ENCODE peak calls at places on chromosomes 7 and 10, in four cellular contexts. H is IMR-90, P is H1, S is mesendoderm. C is an unnamed sample.

GRCh38 chr7:41612386-41612785 is 90.5 kb downstream of the INHBA start:
- DNase-seq in H (no peak), P (no peak), S (no peak), C (no peak)

GRCh38 chr7:84923348-84923747 is 263.5 kb downstream of the SEMA3D start:
- DNase-seq in H (no peak), P (no peak), S (no peak), C (no peak)

GRCh38 chr7:144384555-144385245 is 18.8 kb downstream of the NOBOX start:
- DNase-seq in H (no peak), P (peak; percentile 45), S (peak; percentile 85), C (peak; percentile 77)

GRCh38 chr7:27420702-27421101 is 178.1 kb downstream of the EVX1 start:
- DNase-seq in H (no peak), P (no peak), S (no peak), C (no peak)

GRCh38 chr10:21593986-21594385 is 60.0 kb downstream of the MLLT10 start:
- DNase-seq in H (no peak), P (no peak), S (no peak), C (no peak)

GRCh38 chr7:137953692-137954470 is 48.0 kb downstream of the CREB3L2 start:
- DNase-seq in H (peak; percentile 84), P (no peak), S (peak; percentile 98), C (peak; percentile 99)

GRCh38 chr10:95845411-95845810 is 62.4 kb upstream of the CC2D2B start:
- DNase-seq in H (no peak), P (no peak), S (no peak), C (no peak)

GRCh38 chr7:142632291-142633134 is 116.8 kb upstream of the PRSS1 start:
- DNase-seq in H (peak; percentile 60), P (peak; percentile 81), S (peak; percentile 83), C (peak; percentile 64)

GRCh38 chr7:12403287-12404181 is at the start of gene VWDE:
- DNase-seq in H (no peak), P (peak; percentile 81), S (peak; percentile 90), C (peak; percentile 19)
- H3K4me2 ChIP-seq in H (peak within 1 kb of the TSS; percentile 68), P (peak within 1 kb of the TSS; percentile 83), S (peak within 1 kb of the TSS; percentile 56), C (peak within 1 kb of the TSS; percentile 88)

DNA sequence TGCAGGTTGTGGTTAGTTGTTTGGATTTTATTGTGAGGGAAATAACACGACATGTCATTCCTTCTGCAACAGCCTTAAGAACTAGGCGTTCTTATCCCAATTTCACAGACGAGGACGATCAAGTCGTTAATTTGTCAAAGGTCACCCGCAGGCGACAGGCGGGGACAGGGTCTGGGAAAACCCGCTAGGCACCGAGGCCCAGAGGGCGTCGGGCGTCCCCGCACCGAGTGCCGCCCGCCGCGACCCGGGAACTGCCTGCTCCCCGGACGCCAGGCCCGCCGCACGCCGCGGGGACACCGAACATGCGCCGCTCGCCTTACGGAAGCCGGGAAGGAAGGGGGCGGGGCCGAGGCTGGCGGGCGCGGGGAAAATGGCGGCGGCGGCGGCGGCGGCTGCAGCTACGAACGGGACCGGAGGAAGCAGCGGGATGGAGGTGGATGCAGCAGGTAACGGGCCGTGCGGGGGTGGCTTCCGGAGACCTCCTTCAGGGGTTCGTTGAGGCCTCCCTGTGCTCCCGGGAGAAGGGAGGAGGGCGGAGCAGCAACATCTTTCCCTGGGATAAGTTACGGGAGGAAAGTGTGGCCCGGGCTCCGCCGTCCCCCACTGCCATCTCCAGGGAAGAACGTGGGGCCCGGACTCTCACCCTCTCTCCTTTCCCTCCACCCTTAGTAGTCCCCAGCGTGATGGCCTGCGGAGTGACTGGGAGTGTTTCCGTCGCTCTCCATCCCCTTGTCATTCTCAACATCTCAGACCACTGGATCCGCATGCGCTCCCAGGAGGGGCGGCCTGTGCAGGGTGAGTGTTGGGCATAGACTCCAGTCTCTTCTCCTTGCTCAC is at the start of gene COPS6:
- DNase-seq in H (peak; percentile 64), P (peak; percentile 93), S (peak; percentile 81), C (peak; percentile 80)
- H2BK15ac ChIP-seq in H (peak within 1 kb of the TSS; percentile 95), P (peak within 1 kb of the TSS; percentile 67), S (no peak within 1 kb of the TSS), C (peak within 1 kb of the TSS; percentile 96)

GRCh38 chr10:24382979-24383663 is 174.2 kb downstream of the KIAA1217 start:
- DNase-seq in H (no peak), P (no peak), S (peak; percentile 94), C (no peak)
- H3K4me2 ChIP-seq in H (no peak overlapping the region), P (no peak overlapping the region), S (peak overlapping the region; percentile 3), C (no peak overlapping the region)

DNA sequence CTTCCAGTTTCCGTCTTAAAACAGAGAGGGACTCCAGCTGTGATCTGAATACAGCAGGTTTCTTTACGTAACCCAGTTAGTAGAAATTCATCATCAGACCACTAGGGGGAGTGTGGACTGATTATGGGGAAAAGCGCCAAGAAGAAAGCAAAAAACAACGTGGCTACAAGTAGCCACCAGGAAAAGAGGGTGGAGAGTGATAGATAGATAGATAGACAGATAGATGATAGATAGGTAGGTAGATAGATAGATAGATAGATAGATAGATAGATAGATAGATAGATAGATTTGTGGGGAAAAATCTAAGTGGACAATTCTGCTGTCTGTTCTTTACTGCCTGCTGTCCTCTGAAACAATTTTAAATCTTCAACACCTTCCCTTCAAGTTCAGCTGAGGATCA is 12.7 kb upstream of the AKR1B10 start:
- DNase-seq in H (peak; percentile 83), P (no peak), S (peak; percentile 81), C (peak; percentile 80)
- H2BK15ac ChIP-seq in H (peak overlapping the region; percentile 82), P (no peak overlapping the region), S (no peak overlapping the region), C (no peak overlapping the region)

DNA sequence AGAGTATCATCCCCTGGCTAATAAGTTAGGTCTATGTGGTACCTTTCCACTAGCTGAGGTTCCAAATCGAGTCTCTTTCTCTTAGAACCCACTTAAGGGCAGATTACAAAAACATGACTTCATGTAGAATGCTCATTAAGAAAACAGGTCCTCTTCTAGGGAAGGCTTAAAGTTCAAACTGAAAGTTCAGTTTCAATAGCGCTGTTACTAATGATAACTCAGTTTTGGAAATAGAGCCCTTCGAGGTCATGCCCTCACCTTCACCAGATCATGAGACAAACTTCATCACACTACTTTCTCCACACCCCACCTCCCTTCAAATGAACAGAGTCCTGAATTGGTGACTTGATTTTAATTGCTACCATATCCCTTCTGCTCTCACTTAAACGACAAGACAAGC is 26.2 kb downstream of the HGF start:
- DNase-seq in H (no peak), P (no peak), S (no peak), C (no peak)
- H3K4me2 ChIP-seq in H (no peak overlapping the region), P (no peak overlapping the region), S (no peak overlapping the region), C (no peak overlapping the region)

GRCh38 chr10:51895209-51895608 is 195.8 kb upstream of the CSTF2T start:
- DNase-seq in H (peak; percentile 65), P (no peak), S (no peak), C (peak; percentile 78)
- H2BK15ac ChIP-seq in H (no peak overlapping the region), P (no peak overlapping the region), S (no peak overlapping the region), C (no peak overlapping the region)

DNA sequence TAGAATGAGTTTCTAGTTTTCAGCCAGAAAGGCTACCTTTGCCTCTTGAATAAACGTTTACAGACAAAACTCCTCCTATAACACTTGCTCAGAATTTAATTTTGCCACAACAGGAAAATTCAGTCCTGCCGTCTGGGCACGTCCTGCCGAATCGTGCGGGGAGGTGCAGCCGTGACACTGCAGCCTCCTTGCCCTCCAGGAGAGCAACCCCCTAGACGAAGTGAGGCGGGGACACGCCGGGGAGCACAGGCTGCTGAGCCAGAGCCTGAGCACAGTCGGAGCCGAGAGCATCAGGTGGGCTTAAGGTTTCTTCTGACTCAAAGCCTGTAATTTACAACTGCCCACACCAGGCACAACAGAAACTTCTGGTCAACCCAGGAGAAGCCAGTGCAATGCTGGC is 102.3 kb downstream of the DYNC2I1 start:
- DNase-seq in H (no peak), P (no peak), S (no peak), C (no peak)
- H3K4me2 ChIP-seq in H (no peak overlapping the region), P (peak overlapping the region; percentile 6), S (no peak overlapping the region), C (no peak overlapping the region)

DNA sequence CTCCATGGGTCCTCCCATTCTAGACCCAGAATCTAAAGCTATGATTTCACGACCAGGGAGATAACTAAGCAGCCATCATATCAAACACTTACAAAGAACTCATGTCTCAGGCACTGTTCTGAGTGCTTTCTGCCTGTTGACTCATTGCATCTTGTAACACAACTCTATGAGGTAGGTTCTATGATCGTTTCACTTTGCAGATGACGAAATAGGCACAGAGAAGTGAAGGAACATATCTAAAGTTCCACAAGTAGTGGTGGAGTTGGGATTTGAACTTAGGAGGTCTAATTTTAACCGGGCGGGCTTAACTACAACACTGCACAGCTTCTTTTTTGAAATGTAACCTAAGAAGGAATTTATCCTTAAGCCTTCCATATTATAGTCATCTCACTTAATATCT is 2.9 kb downstream of the RBP4 start:
- DNase-seq in H (no peak), P (no peak), S (no peak), C (peak; percentile 19)
- H2BK15ac ChIP-seq in H (no peak overlapping the region), P (no peak overlapping the region), S (no peak overlapping the region), C (no peak overlapping the region)

GRCh38 chr10:34727595-34728033 is 87.5 kb downstream of the PARD3 start:
- DNase-seq in H (no peak), P (no peak), S (peak; percentile 28), C (peak; percentile 21)

GRCh38 chr10:34723746-34724145 is 91.3 kb downstream of the PARD3 start:
- DNase-seq in H (peak; percentile 78), P (peak; percentile 40), S (peak; percentile 62), C (peak; percentile 79)

GRCh38 chr10:34729619-34730018 is 85.5 kb downstream of the PARD3 start:
- DNase-seq in H (no peak), P (no peak), S (no peak), C (no peak)

GRCh38 chr10:34728361-34728760 is 86.7 kb downstream of the PARD3 start:
- DNase-seq in H (no peak), P (no peak), S (no peak), C (peak; percentile 26)

DNA sequence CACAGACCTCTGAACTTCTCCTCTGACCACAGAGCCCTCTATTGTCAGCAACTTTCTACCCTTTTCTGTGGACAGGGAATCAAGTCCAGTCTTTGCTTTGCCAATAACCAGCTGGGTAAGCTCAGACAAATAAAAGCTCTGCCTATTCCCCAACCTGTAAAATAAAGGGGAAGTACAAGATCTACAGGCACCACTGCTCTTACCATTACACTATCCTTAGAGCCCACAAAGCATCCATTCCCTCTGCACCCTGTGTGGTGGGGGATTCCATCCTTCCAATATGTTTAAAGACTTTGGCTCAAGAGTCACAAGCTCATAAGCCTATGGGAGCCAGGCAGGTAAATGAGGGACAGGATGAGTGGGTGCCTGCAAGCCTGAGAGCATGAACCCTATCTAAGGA is 88.2 kb downstream of the PARD3 start:
- DNase-seq in H (no peak), P (no peak), S (no peak), C (no peak)
- H3K4me2 ChIP-seq in H (no peak overlapping the region), P (no peak overlapping the region), S (no peak overlapping the region), C (no peak overlapping the region)

C was measured in mesenchymal stem cell.